ENCODE peak calls at places on chromosomes 12 and 14, in six cellular contexts. F is AG09309; V is GM10248; J is cardiac fibroblast; R is mesenteric fat pad; E is stimulated activated CD4-positive, alpha-beta T cell treated with anti-CD3 and anti-CD28 coated beads, TNF-alpha, amount 100 ng/mL, for 1 hour. A is an unnamed sample.

GRCh38 chr14:60968099-60968498 is 12.8 kb downstream of the TRMT5 start:
- DNase-seq in E (no peak), F (no peak), R (no peak), V (no peak), J (no peak), A (no peak)

GRCh38 chr12:42261708-42262107 is 23.7 kb upstream of the YAF2 start:
- DNase-seq in V (no peak), J (no peak), F (no peak), R (no peak), E (no peak), A (no peak)

GRCh38 chr14:61048640-61049039 is 67.6 kb downstream of the SLC38A6 start:
- DNase-seq in R (no peak), V (no peak), J (no peak), E (no peak), F (peak), A (no peak)

GRCh38 chr14:69719501-69719951 is 47.4 kb upstream of the SRSF5 start:
- DNase-seq in R (no peak), E (no peak), F (peak), V (no peak), J (peak), A (peak)

GRCh38 chr14:51554953-51555352 is 96.8 kb upstream of the FRMD6 start:
- DNase-seq in R (no peak), E (no peak), J (peak), V (no peak), F (no peak), A (peak)

GRCh38 chr12:79407671-79408622 is 282.8 kb downstream of the PAWR start:
- DNase-seq in J (peak), E (no peak), R (no peak), V (peak), F (peak), A (peak)

GRCh38 chr12:106774808-106775524 is 484 bp downstream of the RIC8B start:
- DNase-seq in R (no peak), J (no peak), V (peak), F (no peak), E (no peak), A (no peak)

GRCh38 chr12:113208041-113208934 is 13.0 kb upstream of the TPCN1 start:
- DNase-seq in V (peak), F (no peak), E (no peak), R (no peak), J (peak), A (peak)

GRCh38 chr12:2264622-2265306 is 212.0 kb downstream of the CACNA1C start:
- DNase-seq in J (peak), R (no peak), V (no peak), F (peak), E (no peak), A (peak)

GRCh38 chr14:72606879-72607278 is 287.0 kb downstream of the DPF3 start:
- DNase-seq in J (no peak), E (no peak), V (no peak), R (no peak), F (no peak), A (no peak)

GRCh38 chr14:101313268-101313667 is 248.0 kb upstream of the DIO3 start:
- DNase-seq in F (no peak), V (no peak), J (no peak), E (no peak), R (no peak), A (no peak)

A was measured in brain microvascular endothelial cell.